ENCODE peak calls at places on chromosome 9, in four cellular contexts. One of them, this sample, is unnamed.

GRCh38 chr9:37036237-37037136 is 2.4 kb upstream of the PAX5 start:
- DNase-seq in SK-N-SH: peak; percentile 72
- DNase-seq in mesenchymal stem cell: peak; percentile 57
- DNase-seq in gastrocnemius medialis: peak; percentile 19
- DNase-seq in this sample: peak; percentile 26

GRCh38 chr9:6852243-6852963 is 94.6 kb downstream of the KDM4C start:
- DNase-seq in mesenchymal stem cell: peak; percentile 36
- DNase-seq in gastrocnemius medialis: no peak
- DNase-seq in SK-N-SH: no peak
- DNase-seq in this sample: peak; percentile 42

GRCh38 chr9:97954550-97954989 is 16.6 kb upstream of the HEMGN start:
- DNase-seq in gastrocnemius medialis: no peak
- DNase-seq in mesenchymal stem cell: peak; percentile 19
- DNase-seq in SK-N-SH: peak; percentile 58
- DNase-seq in this sample: peak; percentile 9

GRCh38 chr9:91296354-91296753 is 65.4 kb downstream of the AUH start:
- DNase-seq in SK-N-SH: no peak
- DNase-seq in gastrocnemius medialis: no peak
- DNase-seq in mesenchymal stem cell: no peak
- DNase-seq in this sample: no peak

GRCh38 chr9:124855944-124856773 is 2.9 kb downstream of the WDR38 start:
- DNase-seq in gastrocnemius medialis: no peak
- DNase-seq in SK-N-SH: peak; percentile 73
- DNase-seq in mesenchymal stem cell: no peak
- DNase-seq in this sample: no peak

GRCh38 chr9:504921-505821 is 290.5 kb downstream of the DOCK8 start:
- DNase-seq in SK-N-SH: peak; percentile 32
- DNase-seq in gastrocnemius medialis: peak; percentile 18
- DNase-seq in mesenchymal stem cell: no peak
- DNase-seq in this sample: no peak

GRCh38 chr9:32554107-32554506 is 1.7 kb upstream of the TOPORS start:
- DNase-seq in mesenchymal stem cell: peak; percentile 10
- DNase-seq in gastrocnemius medialis: no peak
- DNase-seq in SK-N-SH: no peak
- DNase-seq in this sample: no peak

GRCh38 chr9:33265211-33265885 is 499 bp downstream of the CHMP5 start:
- DNase-seq in gastrocnemius medialis: no peak
- DNase-seq in mesenchymal stem cell: peak; percentile 40
- DNase-seq in SK-N-SH: no peak
- DNase-seq in this sample: no peak

GRCh38 chr9:127826253-127826913 is 23.7 kb downstream of the FPGS start:
- DNase-seq in SK-N-SH: no peak
- DNase-seq in mesenchymal stem cell: no peak
- DNase-seq in gastrocnemius medialis: no peak
- DNase-seq in this sample: no peak

GRCh38 chr9:121748727-121749546 is 97.5 kb downstream of the DAB2IP start:
- DNase-seq in gastrocnemius medialis: peak; percentile 65
- DNase-seq in mesenchymal stem cell: no peak
- DNase-seq in SK-N-SH: no peak
- DNase-seq in this sample: no peak

GRCh38 chr9:20526500-20527319 is 95.6 kb downstream of the MLLT3 start:
- DNase-seq in gastrocnemius medialis: no peak
- DNase-seq in mesenchymal stem cell: peak; percentile 41
- DNase-seq in SK-N-SH: no peak
- DNase-seq in this sample: peak; percentile 43

GRCh38 chr9:124399999-124400940 is 15.0 kb downstream of the PSMB7 start:
- DNase-seq in mesenchymal stem cell: no peak
- DNase-seq in gastrocnemius medialis: no peak
- DNase-seq in SK-N-SH: no peak
- DNase-seq in this sample: no peak

GRCh38 chr9:107931071-107931715 is 441.6 kb upstream of the KLF4 start:
- DNase-seq in mesenchymal stem cell: no peak
- DNase-seq in SK-N-SH: no peak
- DNase-seq in gastrocnemius medialis: no peak
- DNase-seq in this sample: no peak

GRCh38 chr9:107932036-107932435 is 442.5 kb upstream of the KLF4 start:
- DNase-seq in mesenchymal stem cell: peak; percentile 73
- DNase-seq in gastrocnemius medialis: no peak
- DNase-seq in SK-N-SH: no peak
- DNase-seq in this sample: peak; percentile 75

GRCh38 chr9:107932601-107933000 is 443.0 kb upstream of the KLF4 start:
- DNase-seq in SK-N-SH: no peak
- DNase-seq in mesenchymal stem cell: no peak
- DNase-seq in gastrocnemius medialis: no peak
- DNase-seq in this sample: peak; percentile 29

GRCh38 chr9:107935931-107936330 is 446.4 kb upstream of the KLF4 start:
- DNase-seq in mesenchymal stem cell: no peak
- DNase-seq in gastrocnemius medialis: no peak
- DNase-seq in SK-N-SH: no peak
- DNase-seq in this sample: no peak

DNA sequence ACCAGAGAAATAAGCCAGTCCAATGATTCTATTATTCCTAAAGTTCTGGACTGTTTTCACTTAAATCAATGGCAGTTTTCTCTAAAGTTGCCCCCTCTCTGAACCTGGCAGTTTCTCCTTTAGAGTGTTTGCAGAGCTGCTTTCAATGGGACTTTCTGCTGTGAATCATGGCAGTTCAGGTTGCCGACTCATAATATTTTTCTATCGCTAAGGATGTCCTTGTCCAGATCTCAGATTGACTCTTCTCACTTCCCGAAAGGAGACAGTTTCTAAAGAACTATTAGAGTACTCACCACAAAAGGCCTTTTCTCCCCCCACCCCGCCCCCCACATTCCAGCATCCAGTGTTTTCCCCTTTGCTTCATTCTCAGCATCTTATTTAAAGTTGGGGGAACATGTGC is 443.5 kb upstream of the KLF4 start:
- DNase-seq in SK-N-SH: no peak
- DNase-seq in gastrocnemius medialis: no peak
- DNase-seq in mesenchymal stem cell: peak; percentile 39
- DNase-seq in this sample: peak; percentile 52
- H3K4me3 ChIP-seq in SK-N-SH: no peak overlapping the region
- H3K4me3 ChIP-seq in gastrocnemius medialis: no peak overlapping the region
- H3K4me3 ChIP-seq in mesenchymal stem cell: peak overlapping the region; percentile 54
- H3K4me3 ChIP-seq in this sample: no peak overlapping the region

DNA sequence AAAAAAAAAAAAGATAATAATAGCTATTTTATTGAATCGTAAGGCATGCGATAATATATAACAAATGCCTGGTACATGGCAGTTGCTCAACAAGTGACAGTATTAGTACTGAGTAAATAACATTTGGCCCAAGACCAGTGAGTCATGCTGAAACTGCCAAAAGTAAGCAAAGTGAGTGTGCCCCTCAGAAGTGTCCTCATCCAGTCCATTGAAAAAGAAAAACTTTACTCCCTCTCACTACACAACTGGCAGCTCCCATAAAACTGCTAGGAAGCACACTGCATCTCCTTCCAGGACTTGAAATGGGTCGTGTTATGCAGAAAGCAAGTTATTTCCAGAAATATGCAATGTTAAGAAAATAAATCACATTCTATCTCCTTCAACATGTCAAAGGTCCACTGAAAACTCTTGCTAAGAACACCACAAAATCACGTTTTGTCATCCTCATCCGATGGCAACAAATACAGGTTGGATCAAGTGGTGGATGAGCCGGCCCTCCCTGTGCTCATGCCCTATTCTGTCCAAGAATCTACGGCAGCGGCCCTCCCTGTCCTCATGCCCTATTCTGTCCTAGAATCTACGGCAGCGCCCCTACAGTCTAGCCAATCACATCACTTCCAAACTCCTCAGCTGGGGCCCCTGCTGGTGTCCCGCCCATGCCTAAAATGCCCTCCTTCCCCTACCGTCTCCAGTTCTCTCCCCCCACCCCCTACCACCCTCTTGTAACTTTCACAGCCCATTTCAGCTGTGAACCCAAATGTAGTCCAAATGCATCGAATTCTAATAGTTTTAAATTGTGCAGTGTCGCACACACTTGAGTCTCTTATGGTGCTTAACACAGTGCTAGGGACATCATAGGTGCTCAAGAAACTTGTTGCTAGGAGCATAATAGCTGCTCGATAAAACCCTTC is 12.5 kb downstream of the PTCH1 start:
- DNase-seq in gastrocnemius medialis: peak; percentile 21
- DNase-seq in mesenchymal stem cell: peak; percentile 85
- DNase-seq in SK-N-SH: no peak
- DNase-seq in this sample: peak; percentile 17
- H3K4me3 ChIP-seq in gastrocnemius medialis: no peak overlapping the region
- H3K4me3 ChIP-seq in mesenchymal stem cell: no peak overlapping the region
- H3K4me3 ChIP-seq in SK-N-SH: no peak overlapping the region
- H3K4me3 ChIP-seq in this sample: no peak overlapping the region

DNA sequence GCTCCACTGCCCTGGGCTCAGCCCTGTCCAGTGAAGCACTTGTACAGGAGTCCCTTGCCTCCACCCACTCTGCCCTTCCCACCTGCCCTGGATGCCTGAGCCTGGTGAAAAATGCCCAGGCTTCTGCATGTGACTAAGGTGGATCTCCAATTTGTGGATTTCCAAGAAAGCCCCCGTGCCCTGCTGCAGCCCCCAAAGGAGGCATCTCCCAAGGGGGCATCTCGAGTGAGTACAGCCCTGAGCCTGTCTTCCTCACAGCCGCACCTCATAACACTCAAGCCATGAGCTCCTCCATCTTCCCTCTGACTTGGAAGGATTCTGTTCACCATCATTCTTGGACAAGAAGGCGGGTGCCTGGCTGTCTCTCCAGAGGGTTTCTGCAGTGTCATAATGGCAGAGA is 158.0 kb upstream of the PPP1R26 start:
- DNase-seq in SK-N-SH: no peak
- DNase-seq in mesenchymal stem cell: no peak
- DNase-seq in gastrocnemius medialis: no peak
- DNase-seq in this sample: no peak
- H3K4me3 ChIP-seq in SK-N-SH: no peak overlapping the region
- H3K4me3 ChIP-seq in mesenchymal stem cell: no peak overlapping the region
- H3K4me3 ChIP-seq in gastrocnemius medialis: no peak overlapping the region
- H3K4me3 ChIP-seq in this sample: no peak overlapping the region

GRCh38 chr9:105502276-105502675 is 54.4 kb downstream of the FSD1L start:
- DNase-seq in mesenchymal stem cell: no peak
- DNase-seq in SK-N-SH: no peak
- DNase-seq in gastrocnemius medialis: no peak
- DNase-seq in this sample: peak; percentile 18
- H3K4me3 ChIP-seq in mesenchymal stem cell: no peak overlapping the region
- H3K4me3 ChIP-seq in SK-N-SH: no peak overlapping the region
- H3K4me3 ChIP-seq in gastrocnemius medialis: no peak overlapping the region
- H3K4me3 ChIP-seq in this sample: no peak overlapping the region

DNA sequence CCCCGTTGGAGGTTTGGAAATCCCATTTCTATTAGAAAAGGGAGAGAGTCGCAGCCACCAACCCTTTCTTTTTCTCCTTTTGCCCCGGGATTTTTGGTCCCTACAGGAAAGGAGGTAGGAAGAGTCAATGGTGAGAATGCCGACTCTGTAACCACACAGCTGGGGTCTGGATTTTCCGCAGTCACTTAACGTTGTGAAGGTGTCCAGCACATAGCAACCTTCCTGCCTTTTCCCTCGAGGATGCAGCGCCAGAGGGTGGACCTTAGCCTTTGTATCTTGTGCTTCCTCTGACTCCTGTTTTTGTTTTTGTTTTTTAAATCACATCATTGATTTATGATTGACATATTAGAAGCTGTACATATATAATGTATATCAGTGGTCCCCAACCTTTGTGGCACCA is 41.4 kb downstream of the TLR4 start:
- DNase-seq in SK-N-SH: no peak
- DNase-seq in mesenchymal stem cell: no peak
- DNase-seq in gastrocnemius medialis: no peak
- DNase-seq in this sample: no peak
- H3K4me3 ChIP-seq in SK-N-SH: no peak overlapping the region
- H3K4me3 ChIP-seq in mesenchymal stem cell: no peak overlapping the region
- H3K4me3 ChIP-seq in gastrocnemius medialis: no peak overlapping the region
- H3K4me3 ChIP-seq in this sample: no peak overlapping the region

DNA sequence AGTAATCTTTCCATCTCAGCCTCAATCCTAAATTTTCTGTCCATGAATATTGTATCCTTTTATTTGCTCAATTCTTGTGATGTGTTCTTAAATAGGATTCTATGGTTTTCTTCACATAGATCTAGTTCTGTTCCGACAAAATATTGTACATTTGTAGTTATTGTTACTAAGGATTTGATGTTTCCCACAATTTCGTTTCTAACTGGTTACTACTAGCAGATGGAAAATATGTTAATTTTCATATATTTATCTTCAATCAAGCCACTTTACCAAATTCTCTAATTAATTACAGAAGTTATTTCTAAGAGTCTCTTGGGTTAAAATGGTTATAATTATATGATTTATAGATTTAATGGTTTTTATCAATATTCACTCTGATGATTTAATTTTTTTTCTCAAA is 60.3 kb downstream of the SEC61B start:
- DNase-seq in SK-N-SH: no peak
- DNase-seq in gastrocnemius medialis: no peak
- DNase-seq in mesenchymal stem cell: no peak
- DNase-seq in this sample: no peak
- H3K4me3 ChIP-seq in SK-N-SH: no peak overlapping the region
- H3K4me3 ChIP-seq in gastrocnemius medialis: no peak overlapping the region
- H3K4me3 ChIP-seq in mesenchymal stem cell: no peak overlapping the region
- H3K4me3 ChIP-seq in this sample: no peak overlapping the region

DNA sequence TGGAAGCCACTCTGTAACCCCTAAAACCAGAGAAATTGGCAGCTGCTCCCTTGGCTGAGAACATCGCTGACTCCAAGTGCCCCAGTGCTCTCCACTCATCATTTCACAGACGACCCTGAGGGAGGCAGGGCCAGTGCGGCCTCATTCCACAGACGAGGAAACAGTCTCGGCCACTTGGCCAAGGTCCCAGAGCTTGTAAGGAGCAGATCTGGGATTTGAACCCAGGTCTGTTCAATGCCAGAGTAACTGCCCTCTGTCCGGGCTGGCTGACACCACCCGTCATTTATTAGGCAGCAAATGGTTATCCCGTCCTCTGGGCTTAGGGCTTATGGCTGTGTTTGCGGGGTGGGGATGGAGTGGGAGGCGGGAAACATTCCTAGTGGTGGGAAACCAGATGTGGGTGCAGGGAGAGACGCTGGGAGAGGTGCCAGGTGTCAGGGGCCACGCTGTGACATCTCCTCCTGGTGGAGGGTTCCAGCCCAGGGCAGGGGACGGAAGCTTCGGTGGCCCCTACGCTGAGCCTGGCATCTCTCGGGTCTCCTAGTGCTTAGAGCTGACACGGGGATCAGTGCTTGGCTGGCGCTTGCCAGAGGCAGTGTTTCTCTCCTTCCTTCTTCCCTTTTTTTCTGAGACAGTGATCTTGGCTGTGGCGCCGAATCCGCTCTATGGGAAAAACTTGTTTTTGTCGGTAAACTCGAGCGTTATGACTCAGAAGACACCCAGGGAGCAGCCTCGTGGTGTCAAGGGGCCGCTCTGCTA is 20.1 kb upstream of the IER5L start:
- DNase-seq in SK-N-SH: no peak
- DNase-seq in gastrocnemius medialis: peak; percentile 48
- DNase-seq in mesenchymal stem cell: peak; percentile 91
- DNase-seq in this sample: peak; percentile 92
- H3K4me3 ChIP-seq in SK-N-SH: no peak overlapping the region
- H3K4me3 ChIP-seq in gastrocnemius medialis: no peak overlapping the region
- H3K4me3 ChIP-seq in mesenchymal stem cell: peak overlapping the region; percentile 73
- H3K4me3 ChIP-seq in this sample: no peak overlapping the region

GRCh38 chr9:92964981-92965758 is 17.8 kb downstream of the FGD3 start:
- DNase-seq in mesenchymal stem cell: no peak
- DNase-seq in SK-N-SH: no peak
- DNase-seq in gastrocnemius medialis: peak; percentile 28
- DNase-seq in this sample: no peak
- H3K4me3 ChIP-seq in mesenchymal stem cell: no peak overlapping the region
- H3K4me3 ChIP-seq in SK-N-SH: no peak overlapping the region
- H3K4me3 ChIP-seq in gastrocnemius medialis: no peak overlapping the region
- H3K4me3 ChIP-seq in this sample: no peak overlapping the region

GRCh38 chr9:138022121-138022741 is 144.6 kb downstream of the CACNA1B start:
- DNase-seq in gastrocnemius medialis: no peak
- DNase-seq in SK-N-SH: peak; percentile 22
- DNase-seq in mesenchymal stem cell: no peak
- DNase-seq in this sample: no peak
- H3K4me3 ChIP-seq in gastrocnemius medialis: no peak overlapping the region
- H3K4me3 ChIP-seq in SK-N-SH: no peak overlapping the region
- H3K4me3 ChIP-seq in mesenchymal stem cell: no peak overlapping the region
- H3K4me3 ChIP-seq in this sample: no peak overlapping the region

This sample was measured in astrocyte of the spinal cord.